ENCODE peak calls at places on chromosomes 16 and 17, in nine cellular contexts. E is transverse colon, B is ovary, S is A549, U is stomach, O is GM12878, T is upper lobe of left lung, I is tibial nerve, R is HepG2. A is an unnamed sample. For H3K4me1, the result is how much of the 10 kb centered on the place peaks cover.

GRCh38 chr16:67199808-67200198 is 872 bp downstream of the ELMO3 start:
- DNase-seq in E (peak), B (no peak), S (no peak), U (no peak), O (no peak), T (peak), I (no peak), R (no peak), A (no peak)

GRCh38 chr16:55911616-55912015 is 36.4 kb upstream of the CES5A start:
- DNase-seq in E (no peak), B (no peak), S (no peak), U (no peak), O (no peak), T (no peak), I (no peak), R (no peak), A (no peak)

GRCh38 chr16:53821487-53821886 is 117.5 kb downstream of the FTO start:
- DNase-seq in E (no peak), B (no peak), S (no peak), U (no peak), O (no peak), T (no peak), I (no peak), R (no peak), A (no peak)

GRCh38 chr16:18047761-18048160 is 288.8 kb downstream of the NPIPA8 start:
- DNase-seq in E (no peak), B (no peak), S (no peak), U (no peak), O (no peak), T (no peak), I (no peak), R (no peak), A (no peak)

GRCh38 chr16:49833796-49834195 is 22.1 kb downstream of the ZNF423 start:
- DNase-seq in E (no peak), B (peak), S (no peak), U (no peak), O (no peak), T (no peak), I (no peak), R (no peak), A (peak)

GRCh38 chr17:63531022-63531965 is 8.1 kb downstream of the KCNH6 start:
- DNase-seq in E (no peak), B (no peak), S (no peak), U (no peak), O (no peak), T (no peak), I (no peak), R (peak), A (no peak)

GRCh38 chr17:69326302-69327059 is 452 bp downstream of the ABCA5 start:
- DNase-seq in E (no peak), B (no peak), S (peak), U (peak), O (no peak), T (no peak), I (no peak), R (peak), A (no peak)

GRCh38 chr16:66662445-66663194 is 33.9 kb downstream of the CMTM4 start:
- DNase-seq in E (no peak), B (no peak), S (peak), U (no peak), O (no peak), T (no peak), I (no peak), R (peak), A (no peak)

GRCh38 chr16:15482068-15482747 is 47.8 kb downstream of the BMERB1 start:
- DNase-seq in E (peak), B (peak), S (peak), U (peak), O (no peak), T (no peak), I (no peak), R (peak), A (peak)

GRCh38 chr16:20336955-20337354 is 9.6 kb upstream of the GP2 start:
- DNase-seq in E (no peak), B (no peak), S (no peak), U (no peak), O (no peak), T (no peak), I (no peak), R (no peak), A (no peak)

GRCh38 chr16:21937387-21937829 is 15.8 kb upstream of the UQCRC2 start:
- DNase-seq in E (no peak), B (no peak), S (peak), U (no peak), O (no peak), T (no peak), I (no peak), R (peak), A (no peak)

GRCh38 chr16:20673882-20674683 is 23.4 kb downstream of the ACSM1 start:
- DNase-seq in E (no peak), B (no peak), S (no peak), U (no peak), O (no peak), T (peak), I (no peak), R (peak), A (no peak)

GRCh38 chr16:59886021-59886420 is 1151.9 kb upstream of the GOT2 start:
- DNase-seq in E (no peak), B (no peak), S (peak), U (no peak), O (no peak), T (no peak), I (peak), R (no peak), A (peak)

GRCh38 chr17:30476726-30477082 is 504 bp upstream of the GOSR1 start:
- DNase-seq in E (no peak), B (no peak), S (no peak), U (no peak), O (no peak), T (no peak), I (no peak), R (peak), A (no peak)

GRCh38 chr16:88785106-88785924 is at the start of gene PIEZO1:
- DNase-seq in E (peak), B (peak), S (peak), U (peak), O (no peak), T (peak), I (peak), R (no peak), A (peak)

GRCh38 chr17:55453836-55454557 is 32.4 kb upstream of the MMD start:
- DNase-seq in E (no peak), B (no peak), S (no peak), U (no peak), O (no peak), T (no peak), I (no peak), R (no peak), A (no peak)

GRCh38 chr16:84138824-84139627 is 6.0 kb downstream of the HSDL1 start:
- DNase-seq in E (no peak), B (no peak), S (no peak), U (peak), O (peak), T (no peak), I (no peak), R (peak), A (no peak)

GRCh38 chr17:82892869-82893565 is 53.2 kb upstream of the ZNF750 start:
- DNase-seq in E (peak), B (no peak), S (no peak), U (peak), O (no peak), T (peak), I (no peak), R (no peak), A (no peak)

GRCh38 chr17:50604470-50604869 is 30.2 kb upstream of the ABCC3 start:
- DNase-seq in E (peak), B (peak), S (no peak), U (peak), O (no peak), T (no peak), I (no peak), R (no peak), A (peak)

GRCh38 chr16:24539850-24540484 is 601 bp downstream of the RBBP6 start:
- DNase-seq in E (peak), B (peak), S (peak), U (peak), O (no peak), T (peak), I (peak), R (no peak), A (peak)

GRCh38 chr16:65660390-65660789 is 538.5 kb upstream of the CDH11 start:
- DNase-seq in E (no peak), B (no peak), S (no peak), U (no peak), O (no peak), T (no peak), I (no peak), R (no peak), A (no peak)

GRCh38 chr17:81401727-81402529 is 6.7 kb downstream of the BAHCC1 start:
- DNase-seq in E (peak), B (no peak), S (peak), U (no peak), O (no peak), T (peak), I (no peak), R (no peak), A (no peak)

GRCh38 chr16:1206326-1206725 is 18.7 kb downstream of the TPSG1 start:
- DNase-seq in E (no peak), B (no peak), S (no peak), U (no peak), O (no peak), T (no peak), I (no peak), R (peak), A (no peak)

GRCh38 chr17:58352843-58353719 is 1.1 kb upstream of the SUPT4H1 start:
- DNase-seq in E (peak), B (peak), S (no peak), U (no peak), O (no peak), T (no peak), I (no peak), R (no peak), A (peak)

GRCh38 chr17:72715906-72716572 is 376.4 kb downstream of the SLC39A11 start:
- DNase-seq in E (no peak), B (no peak), S (peak), U (no peak), O (no peak), T (no peak), I (peak), R (peak), A (no peak)

GRCh38 chr17:50472286-50472685 is 3.6 kb upstream of the CHAD start:
- DNase-seq in E (no peak), B (no peak), S (no peak), U (no peak), O (no peak), T (no peak), I (no peak), R (no peak), A (no peak)

GRCh38 chr16:3706253-3707145 is 10.8 kb downstream of the TRAP1 start:
- DNase-seq in E (no peak), B (no peak), S (no peak), U (no peak), O (no peak), T (no peak), I (no peak), R (no peak), A (no peak)

GRCh38 chr17:5693821-5694220 is 109.5 kb upstream of the NLRP1 start:
- DNase-seq in E (no peak), B (no peak), S (no peak), U (no peak), O (no peak), T (peak), I (no peak), R (no peak), A (no peak)

GRCh38 chr16:83095926-83096692 is 469.3 kb downstream of the CDH13 start:
- DNase-seq in E (no peak), B (no peak), S (no peak), U (no peak), O (no peak), T (no peak), I (no peak), R (no peak), A (no peak)

GRCh38 chr16:30659507-30660423 is 1.5 kb downstream of the FBRS start:
- DNase-seq in E (peak), B (peak), S (no peak), U (no peak), O (no peak), T (no peak), I (no peak), R (no peak), A (peak)

GRCh38 chr17:56978441-56979090 is 635 bp downstream of the SCPEP1 start:
- DNase-seq in E (no peak), B (no peak), S (no peak), U (no peak), O (no peak), T (no peak), I (no peak), R (no peak), A (no peak)

GRCh38 chr17:32279933-32280716 is 14.5 kb downstream of the RHBDL3 start:
- DNase-seq in E (no peak), B (no peak), S (no peak), U (no peak), O (no peak), T (peak), I (no peak), R (no peak), A (no peak)

DNA sequence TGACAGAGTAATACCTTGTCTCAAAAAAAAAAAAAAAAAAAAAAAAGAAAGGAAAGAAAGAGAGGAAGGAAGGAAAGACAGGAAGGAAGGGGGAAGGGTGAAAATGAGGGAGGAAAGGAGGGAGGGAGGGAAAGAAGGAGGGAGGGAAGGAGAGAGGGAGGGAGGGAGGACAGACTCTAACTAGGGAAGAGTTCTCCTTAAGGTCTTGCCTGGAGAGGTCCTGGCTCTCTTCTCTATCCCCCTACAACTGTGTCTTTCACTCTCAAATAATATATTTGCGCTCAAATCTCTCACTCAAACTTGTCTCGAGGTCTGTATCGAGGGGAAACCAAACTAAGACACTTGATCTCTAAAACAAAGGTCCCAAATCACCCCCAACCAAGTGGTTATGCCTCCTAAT is 35.6 kb downstream of the WDR59 start:
- DNase-seq in E (no peak), B (no peak), S (no peak), U (no peak), O (no peak), T (no peak), I (no peak), R (no peak), A (no peak)
- TF ChIP-seq EP300 in E (no peak), B (no peak), S (no peak), U (no peak), O (no peak), T (no peak), I (no peak), R (no peak), A (no peak)

DNA sequence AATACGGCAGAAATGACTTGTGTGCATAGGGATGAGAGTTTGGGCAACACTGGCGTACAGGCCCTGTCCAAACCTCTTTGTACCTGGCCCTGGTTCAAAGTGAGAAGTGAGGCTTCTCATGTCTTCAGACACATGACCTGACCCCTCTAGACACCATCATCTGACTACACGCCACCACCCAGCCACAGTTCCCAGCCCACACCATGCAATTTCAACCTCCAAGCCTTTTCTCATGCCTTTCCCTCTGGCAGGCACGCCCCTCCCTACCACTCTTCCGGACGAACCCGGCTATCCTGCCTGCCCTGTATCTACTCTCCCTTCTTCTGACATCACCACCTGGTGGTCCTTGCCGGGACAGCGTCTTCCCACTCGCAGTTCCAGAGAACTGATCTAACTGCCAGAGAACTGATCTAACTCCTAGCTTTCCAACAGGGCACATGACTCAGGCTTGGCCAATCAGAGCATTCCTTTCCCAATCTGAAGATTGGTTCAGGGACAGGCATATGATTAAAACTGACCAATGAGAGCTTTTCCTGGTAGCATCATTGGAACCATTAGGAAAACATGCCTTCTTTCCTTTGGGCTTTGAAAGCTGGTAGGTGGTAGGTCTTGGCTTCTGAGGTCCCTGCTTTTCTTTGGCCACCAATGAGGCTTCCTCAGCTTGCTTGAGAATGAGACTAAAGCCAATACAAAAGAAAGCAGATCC is 27.0 kb upstream of the IL21R start:
- DNase-seq in E (peak), B (peak), S (peak), U (peak), O (peak), T (no peak), I (peak), R (peak), A (peak)
- TF ChIP-seq CTCF in E (peak), B (no peak), S (peak), U (no peak), O (peak), T (peak), I (peak), R (peak), A (peak)

GRCh38 chr17:65552214-65552613 is 9.2 kb downstream of the AXIN2 start:
- DNase-seq in E (peak), B (no peak), S (no peak), U (no peak), O (no peak), T (no peak), I (no peak), R (no peak), A (no peak)
- H3K4me1 ChIP-seq in E (under half), B (under half), S (under half), U (under half), O (under half), T (under half), I (under half), R (under half), A (under half)

DNA sequence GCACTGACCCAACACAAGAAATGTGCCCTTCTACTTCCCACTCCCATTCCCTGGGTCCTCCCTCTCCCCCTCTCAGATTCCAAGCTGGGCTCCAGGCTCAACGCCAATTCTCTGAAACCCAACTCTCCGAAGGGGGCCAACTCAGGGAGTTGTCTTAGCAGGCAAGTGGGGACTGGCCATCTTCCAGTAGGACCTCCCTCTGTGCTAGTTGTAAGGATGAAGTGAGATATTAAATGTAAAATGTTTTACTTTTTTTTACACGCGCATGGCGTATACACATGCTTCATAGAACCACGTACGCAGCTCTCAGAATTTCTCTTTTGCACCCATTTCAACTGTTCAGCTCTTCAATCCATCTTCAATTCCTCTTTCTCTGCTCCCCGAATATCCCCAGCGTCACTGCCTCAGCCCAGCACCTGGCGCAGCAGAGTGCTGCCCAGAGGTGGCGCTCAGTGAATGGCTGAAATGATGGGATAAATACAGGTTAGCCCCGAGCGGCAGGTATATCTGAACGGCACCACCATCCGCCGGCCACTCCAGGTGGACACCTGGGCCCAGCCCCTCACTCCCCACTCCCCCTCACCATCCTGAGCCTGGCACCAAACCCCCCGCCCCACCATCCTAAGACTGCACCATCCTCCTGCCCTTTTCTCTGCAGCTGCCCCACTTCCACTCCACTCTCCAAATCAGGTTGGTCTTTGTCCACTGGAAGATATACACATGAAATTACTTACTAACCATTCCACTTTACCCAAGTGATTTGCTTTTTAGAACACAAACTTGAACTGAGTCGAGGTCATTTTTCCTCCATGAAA is 43.9 kb upstream of the TNRC6C start:
- DNase-seq in E (no peak), B (no peak), S (no peak), U (no peak), O (no peak), T (no peak), I (no peak), R (no peak), A (peak)
- TF ChIP-seq EP300 in E (no peak), B (no peak), S (no peak), U (no peak), O (no peak), T (no peak), I (no peak), R (no peak), A (no peak)

GRCh38 chr17:78237403-78238012 is 6.1 kb downstream of the TMEM235 start:
- DNase-seq in E (no peak), B (peak), S (no peak), U (peak), O (no peak), T (no peak), I (no peak), R (no peak), A (no peak)

GRCh38 chr17:78233678-78234077 is 2.2 kb downstream of the TMEM235 start:
- DNase-seq in E (no peak), B (no peak), S (no peak), U (no peak), O (no peak), T (no peak), I (no peak), R (no peak), A (no peak)

GRCh38 chr17:78236362-78237127 is 5.1 kb downstream of the TMEM235 start:
- DNase-seq in E (no peak), B (no peak), S (no peak), U (no peak), O (no peak), T (no peak), I (no peak), R (no peak), A (no peak)

GRCh38 chr17:78234261-78234865 is 2.9 kb downstream of the TMEM235 start:
- DNase-seq in E (no peak), B (no peak), S (no peak), U (no peak), O (no peak), T (no peak), I (no peak), R (no peak), A (no peak)

GRCh38 chr17:78235885-78236284 is 4.5 kb downstream of the TMEM235 start:
- DNase-seq in E (no peak), B (no peak), S (no peak), U (no peak), O (no peak), T (no peak), I (no peak), R (no peak), A (no peak)
- TF ChIP-seq CTCF in E (no peak), B (no peak), S (no peak), U (no peak), O (no peak), T (no peak), I (no peak), R (no peak), A (no peak)

DNA sequence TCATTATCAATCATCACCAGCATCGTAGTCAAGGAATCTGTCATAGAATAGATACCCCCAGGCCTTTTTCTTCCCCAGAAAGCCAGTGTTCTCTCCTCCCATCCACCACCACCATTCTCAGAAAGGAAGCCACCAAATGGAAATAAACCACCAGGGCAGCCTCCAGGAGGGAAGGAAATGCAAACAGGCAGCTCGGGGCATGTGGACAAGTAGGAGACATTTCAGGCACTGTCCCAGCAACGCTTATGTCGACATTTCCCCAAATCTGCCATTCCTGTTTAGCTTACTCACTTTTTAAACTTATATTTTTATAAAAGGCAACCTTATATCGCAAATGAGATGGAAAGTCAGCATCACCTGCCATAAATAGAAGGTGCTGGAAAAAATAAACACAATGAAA is 15.8 kb downstream of the EMP2 start:
- DNase-seq in E (no peak), B (no peak), S (no peak), U (no peak), O (no peak), T (no peak), I (no peak), R (no peak), A (no peak)
- H3K4me1 ChIP-seq in E (under half), B (under half), S (under half), U (under half), O (under half), T (half or more), I (under half), R (under half), A (under half)